ENCODE peak calls at places on chromosome X, in nine cellular contexts. I is amniotic epithelial cell; H is ecto neural progenitor cell; K is HCEC 1CT; X is NCI-H524; B is CD4-positive, CD25-positive, alpha-beta regulatory T cell; F is amniotic stem cell; E is activated gamma-delta T cell treated with anti-CD3 and anti-CD28 coated beads, Interleukin-2, amount 50 U/mL, for 16 hours; A is lower leg skin. J is an unnamed sample.
A peak's percentile ranks its signal among the peaks of the same experiment; 100 is the strongest.

GRCh38 chrX:107684956-107685385 is 56.7 kb downstream of the PRPS1 start:
- DNase-seq in I (peak; percentile 93), H (no peak), K (peak; percentile 39), X (no peak), B (no peak), F (no peak), E (no peak), A (peak; percentile 87), J (no peak)

GRCh38 chrX:137575596-137576255 is 9.8 kb downstream of the ZIC3 start:
- DNase-seq in I (no peak), H (no peak), K (no peak), X (no peak), B (no peak), F (no peak), E (no peak), A (no peak), J (no peak)

GRCh38 chrX:72576161-72576896 is 3.7 kb upstream of the HDAC8 start:
- DNase-seq in I (peak; percentile 91), H (no peak), K (peak; percentile 61), X (no peak), B (no peak), F (no peak), E (no peak), A (no peak), J (no peak)

GRCh38 chrX:154534526-154535322 is 11.9 kb downstream of the G6PD start:
- DNase-seq in I (peak; percentile 71), H (peak; percentile 89), K (peak; percentile 61), X (peak; percentile 47), B (peak; percentile 89), F (peak; percentile 47), E (peak; percentile 83), A (peak; percentile 75), J (peak; percentile 50)

GRCh38 chrX:2711441-2711840 is 20.3 kb downstream of the CD99 start:
- DNase-seq in I (no peak), H (no peak), K (no peak), X (no peak), B (no peak), F (no peak), E (no peak), A (no peak), J (no peak)

GRCh38 chrX:10414872-10415703 is 205.3 kb downstream of the MID1 start:
- DNase-seq in I (peak; percentile 41), H (no peak), K (peak; percentile 47), X (no peak), B (no peak), F (peak; percentile 0), E (no peak), A (no peak), J (no peak)

GRCh38 chrX:21975827-21976226 is 35.3 kb downstream of the SMS start:
- DNase-seq in I (peak; percentile 76), H (no peak), K (peak; percentile 38), X (no peak), B (no peak), F (no peak), E (no peak), A (no peak), J (no peak)

GRCh38 chrX:13652256-13653021 is 502 bp upstream of the TCEANC start:
- DNase-seq in I (peak; percentile 96), H (no peak), K (peak; percentile 87), X (no peak), B (no peak), F (peak; percentile 27), E (no peak), A (no peak), J (peak; percentile 35)

GRCh38 chrX:54358424-54359211 is 772 bp upstream of the WNK3 start:
- DNase-seq in I (peak; percentile 71), H (peak; percentile 88), K (no peak), X (peak; percentile 82), B (peak; percentile 14), F (peak; percentile 7), E (no peak), A (peak; percentile 16), J (no peak)

GRCh38 chrX:115214151-115214550 is 19.7 kb downstream of the LRCH2 start:
- DNase-seq in I (no peak), H (no peak), K (no peak), X (peak; percentile 54), B (no peak), F (no peak), E (no peak), A (no peak), J (no peak)

GRCh38 chrX:87327267-87327666 is 190.3 kb upstream of the KLHL4 start:
- DNase-seq in I (no peak), H (no peak), K (no peak), X (no peak), B (no peak), F (no peak), E (no peak), A (no peak), J (no peak)

GRCh38 chrX:13427441-13428054 is 107.7 kb upstream of the ATXN3L start:
- DNase-seq in I (no peak), H (no peak), K (no peak), X (no peak), B (no peak), F (no peak), E (no peak), A (no peak), J (no peak)